ENCODE peak calls at places on chromosomes 1 and 21, in nine cellular contexts. One of them, this sample, is unnamed.

GRCh38 chr21:25214676-25215075 is 392.6 kb downstream of the MRPL39 start:
- DNase-seq in glutamatergic neuron: no peak
- DNase-seq in upper lobe of right lung: no peak
- DNase-seq in ovary: no peak
- DNase-seq in fibroblast of villous mesenchyme: no peak
- DNase-seq in GM20000: no peak
- DNase-seq in fibroblast of mammary gland: no peak
- DNase-seq in heart right ventricle: no peak
- DNase-seq in GM06990: no peak
- DNase-seq in this sample: no peak

GRCh38 chr1:111484391-111484790 is 10.6 kb downstream of the C1orf162 start:
- DNase-seq in ovary: no peak
- DNase-seq in fibroblast of mammary gland: no peak
- DNase-seq in upper lobe of right lung: no peak
- DNase-seq in heart right ventricle: no peak
- DNase-seq in GM06990: no peak
- DNase-seq in glutamatergic neuron: no peak
- DNase-seq in GM20000: no peak
- DNase-seq in fibroblast of villous mesenchyme: no peak
- DNase-seq in this sample: no peak

GRCh38 chr21:39115659-39116235 is 67.5 kb downstream of the PSMG1 start:
- DNase-seq in fibroblast of villous mesenchyme: no peak
- DNase-seq in heart right ventricle: no peak
- DNase-seq in GM20000: no peak
- DNase-seq in ovary: no peak
- DNase-seq in fibroblast of mammary gland: no peak
- DNase-seq in GM06990: no peak
- DNase-seq in upper lobe of right lung: no peak
- DNase-seq in glutamatergic neuron: no peak
- DNase-seq in this sample: no peak

GRCh38 chr1:186082235-186082937 is 292.7 kb downstream of the TPR start:
- DNase-seq in GM20000: peak
- DNase-seq in glutamatergic neuron: peak
- DNase-seq in fibroblast of villous mesenchyme: peak
- DNase-seq in ovary: peak
- DNase-seq in upper lobe of right lung: peak
- DNase-seq in GM06990: peak
- DNase-seq in heart right ventricle: peak
- DNase-seq in fibroblast of mammary gland: peak
- DNase-seq in this sample: peak

GRCh38 chr1:1836119-1836518 is 54.8 kb downstream of the GNB1 start:
- DNase-seq in upper lobe of right lung: no peak
- DNase-seq in GM20000: no peak
- DNase-seq in fibroblast of villous mesenchyme: no peak
- DNase-seq in heart right ventricle: no peak
- DNase-seq in fibroblast of mammary gland: no peak
- DNase-seq in glutamatergic neuron: no peak
- DNase-seq in GM06990: no peak
- DNase-seq in ovary: no peak
- DNase-seq in this sample: no peak

GRCh38 chr1:182143154-182143657 is 81.7 kb upstream of the ZNF648 start:
- DNase-seq in heart right ventricle: peak
- DNase-seq in glutamatergic neuron: peak
- DNase-seq in ovary: peak
- DNase-seq in upper lobe of right lung: peak
- DNase-seq in fibroblast of villous mesenchyme: peak
- DNase-seq in fibroblast of mammary gland: peak
- DNase-seq in GM06990: peak
- DNase-seq in GM20000: peak
- DNase-seq in this sample: peak

GRCh38 chr1:57858740-57859139 is 434.9 kb upstream of the DAB1 start:
- DNase-seq in upper lobe of right lung: no peak
- DNase-seq in fibroblast of villous mesenchyme: no peak
- DNase-seq in ovary: no peak
- DNase-seq in glutamatergic neuron: no peak
- DNase-seq in GM20000: no peak
- DNase-seq in GM06990: no peak
- DNase-seq in fibroblast of mammary gland: no peak
- DNase-seq in heart right ventricle: no peak
- DNase-seq in this sample: no peak

GRCh38 chr21:28239345-28239744 is 753.3 kb downstream of the LTN1 start:
- DNase-seq in fibroblast of villous mesenchyme: peak
- DNase-seq in glutamatergic neuron: no peak
- DNase-seq in GM20000: no peak
- DNase-seq in heart right ventricle: no peak
- DNase-seq in upper lobe of right lung: no peak
- DNase-seq in GM06990: no peak
- DNase-seq in fibroblast of mammary gland: no peak
- DNase-seq in ovary: no peak
- DNase-seq in this sample: no peak

GRCh38 chr1:83802023-83802422 is 196.9 kb downstream of the TTLL7 start:
- DNase-seq in GM06990: no peak
- DNase-seq in fibroblast of villous mesenchyme: no peak
- DNase-seq in fibroblast of mammary gland: no peak
- DNase-seq in GM20000: no peak
- DNase-seq in upper lobe of right lung: no peak
- DNase-seq in heart right ventricle: no peak
- DNase-seq in glutamatergic neuron: no peak
- DNase-seq in ovary: no peak
- DNase-seq in this sample: no peak

GRCh38 chr1:75503221-75503974 is 107.5 kb downstream of the SLC44A5 start:
- DNase-seq in fibroblast of mammary gland: no peak
- DNase-seq in fibroblast of villous mesenchyme: no peak
- DNase-seq in upper lobe of right lung: no peak
- DNase-seq in GM06990: no peak
- DNase-seq in ovary: no peak
- DNase-seq in glutamatergic neuron: no peak
- DNase-seq in GM20000: no peak
- DNase-seq in heart right ventricle: no peak
- DNase-seq in this sample: no peak

GRCh38 chr1:114833421-114833820 is 21.2 kb upstream of the SYCP1 start:
- DNase-seq in GM20000: no peak
- DNase-seq in heart right ventricle: no peak
- DNase-seq in ovary: no peak
- DNase-seq in glutamatergic neuron: no peak
- DNase-seq in GM06990: no peak
- DNase-seq in fibroblast of mammary gland: peak
- DNase-seq in upper lobe of right lung: no peak
- DNase-seq in fibroblast of villous mesenchyme: no peak
- DNase-seq in this sample: no peak

GRCh38 chr1:50333595-50333974 is 89.7 kb downstream of the DMRTA2 start:
- DNase-seq in glutamatergic neuron: peak
- DNase-seq in GM20000: peak
- DNase-seq in GM06990: peak
- DNase-seq in heart right ventricle: peak
- DNase-seq in fibroblast of mammary gland: peak
- DNase-seq in ovary: peak
- DNase-seq in upper lobe of right lung: peak
- DNase-seq in fibroblast of villous mesenchyme: peak
- DNase-seq in this sample: no peak
- TF ChIP-seq CTCF in glutamatergic neuron: peak
- TF ChIP-seq CTCF in GM20000: peak
- TF ChIP-seq CTCF in GM06990: peak
- TF ChIP-seq CTCF in heart right ventricle: peak
- TF ChIP-seq CTCF in fibroblast of mammary gland: peak
- TF ChIP-seq CTCF in ovary: no peak
- TF ChIP-seq CTCF in upper lobe of right lung: peak
- TF ChIP-seq CTCF in fibroblast of villous mesenchyme: peak
- TF ChIP-seq CTCF in this sample: peak

GRCh38 chr1:197841158-197841557 is 61.3 kb upstream of the C1orf53 start:
- DNase-seq in ovary: no peak
- DNase-seq in fibroblast of villous mesenchyme: no peak
- DNase-seq in heart right ventricle: no peak
- DNase-seq in GM20000: no peak
- DNase-seq in fibroblast of mammary gland: no peak
- DNase-seq in glutamatergic neuron: no peak
- DNase-seq in GM06990: no peak
- DNase-seq in upper lobe of right lung: no peak
- DNase-seq in this sample: no peak
- TF ChIP-seq CTCF in ovary: no peak
- TF ChIP-seq CTCF in fibroblast of villous mesenchyme: no peak
- TF ChIP-seq CTCF in heart right ventricle: no peak
- TF ChIP-seq CTCF in GM20000: no peak
- TF ChIP-seq CTCF in fibroblast of mammary gland: no peak
- TF ChIP-seq CTCF in glutamatergic neuron: no peak
- TF ChIP-seq CTCF in GM06990: no peak
- TF ChIP-seq CTCF in upper lobe of right lung: no peak
- TF ChIP-seq CTCF in this sample: no peak

DNA sequence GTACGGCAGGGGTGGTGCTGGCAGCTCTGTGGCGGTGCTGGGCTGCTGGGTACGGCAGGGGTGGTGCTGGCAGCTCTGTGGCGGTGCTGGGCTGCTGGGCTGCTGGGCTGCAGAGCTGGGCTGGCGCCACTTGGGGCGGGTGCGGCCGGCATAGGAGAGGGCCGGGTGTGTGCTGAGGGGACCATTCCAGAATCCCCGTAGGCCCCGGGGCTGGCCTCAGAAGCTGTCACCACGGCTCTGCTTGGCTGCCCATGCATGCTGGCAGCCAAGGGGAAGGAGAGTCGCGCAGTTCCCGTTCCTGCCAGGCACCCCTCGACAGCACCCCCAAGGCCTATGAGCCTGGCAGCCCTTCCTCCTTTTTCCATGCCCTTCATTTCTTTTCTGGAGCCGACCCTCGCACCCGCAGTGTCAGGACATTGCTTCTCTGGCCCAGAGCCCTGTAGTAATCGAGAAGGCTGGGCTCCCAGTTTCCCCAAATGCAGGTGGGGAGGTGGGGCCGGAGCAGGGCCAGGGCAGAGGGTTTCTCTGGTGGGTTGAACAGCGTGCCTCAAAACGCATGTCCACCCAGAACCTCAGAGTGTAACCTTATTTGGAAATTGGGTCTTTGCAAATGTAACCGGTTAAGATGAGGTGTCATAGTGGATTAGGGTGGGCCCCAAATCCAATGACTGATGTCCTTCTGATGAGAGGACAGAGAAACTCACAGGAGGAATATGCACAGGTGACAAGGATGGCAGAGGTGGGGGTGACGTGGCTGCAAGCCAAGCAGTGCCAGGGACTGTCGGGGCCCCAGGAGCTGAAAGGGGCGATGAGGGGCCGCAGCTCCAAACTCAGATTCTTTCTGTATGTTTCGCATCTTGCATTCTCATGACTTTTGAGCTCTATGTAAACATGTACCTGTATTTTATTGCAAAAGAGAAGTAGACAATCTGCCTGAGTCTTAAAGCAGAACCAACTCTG is 71.0 kb upstream of the ACTRT2 start:
- DNase-seq in upper lobe of right lung: peak
- DNase-seq in glutamatergic neuron: no peak
- DNase-seq in ovary: no peak
- DNase-seq in GM20000: no peak
- DNase-seq in heart right ventricle: no peak
- DNase-seq in fibroblast of villous mesenchyme: no peak
- DNase-seq in GM06990: no peak
- DNase-seq in fibroblast of mammary gland: no peak
- DNase-seq in this sample: no peak
- TF ChIP-seq CTCF in upper lobe of right lung: no peak
- TF ChIP-seq CTCF in glutamatergic neuron: no peak
- TF ChIP-seq CTCF in ovary: no peak
- TF ChIP-seq CTCF in GM20000: no peak
- TF ChIP-seq CTCF in heart right ventricle: no peak
- TF ChIP-seq CTCF in fibroblast of villous mesenchyme: no peak
- TF ChIP-seq CTCF in GM06990: no peak
- TF ChIP-seq CTCF in fibroblast of mammary gland: no peak
- TF ChIP-seq CTCF in this sample: no peak

GRCh38 chr1:25566186-25566729 is 22.9 kb downstream of the LDLRAP1 start:
- DNase-seq in fibroblast of mammary gland: no peak
- DNase-seq in upper lobe of right lung: no peak
- DNase-seq in ovary: no peak
- DNase-seq in GM06990: no peak
- DNase-seq in fibroblast of villous mesenchyme: no peak
- DNase-seq in heart right ventricle: no peak
- DNase-seq in GM20000: no peak
- DNase-seq in glutamatergic neuron: no peak
- DNase-seq in this sample: no peak

GRCh38 chr1:25567710-25568089 is 24.3 kb downstream of the LDLRAP1 start:
- DNase-seq in GM06990: no peak
- DNase-seq in upper lobe of right lung: no peak
- DNase-seq in fibroblast of mammary gland: no peak
- DNase-seq in GM20000: no peak
- DNase-seq in ovary: no peak
- DNase-seq in fibroblast of villous mesenchyme: no peak
- DNase-seq in heart right ventricle: no peak
- DNase-seq in glutamatergic neuron: no peak
- DNase-seq in this sample: no peak

GRCh38 chr1:25565626-25566025 is 22.2 kb downstream of the LDLRAP1 start:
- DNase-seq in GM20000: no peak
- DNase-seq in heart right ventricle: no peak
- DNase-seq in fibroblast of mammary gland: no peak
- DNase-seq in upper lobe of right lung: no peak
- DNase-seq in ovary: no peak
- DNase-seq in glutamatergic neuron: no peak
- DNase-seq in fibroblast of villous mesenchyme: no peak
- DNase-seq in GM06990: no peak
- DNase-seq in this sample: no peak

GRCh38 chr1:25568090-25568833 is 24.9 kb downstream of the LDLRAP1 start:
- DNase-seq in upper lobe of right lung: no peak
- DNase-seq in glutamatergic neuron: peak
- DNase-seq in GM06990: no peak
- DNase-seq in GM20000: no peak
- DNase-seq in fibroblast of villous mesenchyme: peak
- DNase-seq in ovary: no peak
- DNase-seq in fibroblast of mammary gland: peak
- DNase-seq in heart right ventricle: no peak
- DNase-seq in this sample: no peak

GRCh38 chr1:25566730-25567341 is 23.4 kb downstream of the LDLRAP1 start:
- DNase-seq in fibroblast of villous mesenchyme: peak
- DNase-seq in glutamatergic neuron: peak
- DNase-seq in GM20000: no peak
- DNase-seq in heart right ventricle: peak
- DNase-seq in upper lobe of right lung: no peak
- DNase-seq in ovary: no peak
- DNase-seq in GM06990: no peak
- DNase-seq in fibroblast of mammary gland: peak
- DNase-seq in this sample: peak
- TF ChIP-seq CTCF in fibroblast of villous mesenchyme: peak
- TF ChIP-seq CTCF in glutamatergic neuron: no peak
- TF ChIP-seq CTCF in GM20000: no peak
- TF ChIP-seq CTCF in heart right ventricle: no peak
- TF ChIP-seq CTCF in upper lobe of right lung: no peak
- TF ChIP-seq CTCF in ovary: no peak
- TF ChIP-seq CTCF in GM06990: peak
- TF ChIP-seq CTCF in fibroblast of mammary gland: no peak
- TF ChIP-seq CTCF in this sample: peak

GRCh38 chr1:165828103-165828558 is 717 bp downstream of the UCK2 start:
- DNase-seq in glutamatergic neuron: peak
- DNase-seq in fibroblast of mammary gland: peak
- DNase-seq in GM06990: peak
- DNase-seq in fibroblast of villous mesenchyme: peak
- DNase-seq in upper lobe of right lung: peak
- DNase-seq in heart right ventricle: peak
- DNase-seq in ovary: peak
- DNase-seq in GM20000: peak
- DNase-seq in this sample: no peak
- TF ChIP-seq CTCF in glutamatergic neuron: no peak
- TF ChIP-seq CTCF in fibroblast of mammary gland: no peak
- TF ChIP-seq CTCF in GM06990: no peak
- TF ChIP-seq CTCF in fibroblast of villous mesenchyme: no peak
- TF ChIP-seq CTCF in upper lobe of right lung: no peak
- TF ChIP-seq CTCF in heart right ventricle: no peak
- TF ChIP-seq CTCF in ovary: no peak
- TF ChIP-seq CTCF in GM20000: no peak
- TF ChIP-seq CTCF in this sample: peak